ENCODE peak calls at places on chromosomes 16 and 17, in five cellular contexts. Q is uterus, M is SJSA1, G is cardiac muscle cell, S is HS-27A. X is an unnamed sample.

GRCh38 chr17:7701681-7702080 is 3.3 kb upstream of the EFNB3 start:
- DNase-seq in G (no peak), Q (no peak), S (no peak), M (no peak), X (no peak)

GRCh38 chr17:28612531-28612930 is 1.5 kb downstream of the RSKR start:
- DNase-seq in S (no peak), G (no peak), M (no peak), Q (no peak), X (no peak)

GRCh38 chr16:60199154-60199553 is 1465.0 kb upstream of the GOT2 start:
- DNase-seq in S (no peak), Q (no peak), M (no peak), G (no peak), X (no peak)

GRCh38 chr17:28033972-28034714 is 8.3 kb upstream of the NLK start:
- DNase-seq in M (peak), G (no peak), Q (no peak), S (peak), X (peak)

GRCh38 chr16:67294927-67295326 is 15.6 kb downstream of the PLEKHG4 start:
- DNase-seq in G (no peak), Q (no peak), S (no peak), M (no peak), X (no peak)

GRCh38 chr17:17498606-17499301 is 2.6 kb upstream of the RASD1 start:
- DNase-seq in S (no peak), G (no peak), M (no peak), Q (no peak), X (no peak)

GRCh38 chr17:64599187-64599676 is 62.9 kb downstream of the SMURF2 start:
- DNase-seq in G (no peak), M (no peak), S (no peak), Q (no peak), X (no peak)

GRCh38 chr17:72735602-72736001 is 356.9 kb downstream of the SLC39A11 start:
- DNase-seq in S (no peak), Q (no peak), G (no peak), M (no peak), X (no peak)

GRCh38 chr17:11768981-11769380 is 170.7 kb downstream of the DNAH9 start:
- DNase-seq in Q (no peak), G (no peak), S (no peak), M (no peak), X (no peak)

GRCh38 chr16:2090481-2090797 is 42.7 kb downstream of the TSC2 start:
- DNase-seq in Q (no peak), M (no peak), G (no peak), S (no peak), X (no peak)

GRCh38 chr17:142102-142661 is 4.8 kb downstream of the SCGB1C2 start:
- DNase-seq in M (peak), G (no peak), S (no peak), Q (no peak), X (peak)

GRCh38 chr16:17070882-17071592 is 399.7 kb downstream of the XYLT1 start:
- DNase-seq in S (no peak), M (no peak), G (peak), Q (peak), X (no peak)

GRCh38 chr16:4293822-4294457 is 21.1 kb upstream of the TFAP4 start:
- DNase-seq in M (peak), Q (peak), G (peak), S (no peak), X (no peak)

GRCh38 chr17:74089869-74090464 is 113.5 kb upstream of the RPL38 start:
- DNase-seq in S (no peak), G (peak), M (peak), Q (no peak), X (peak)

GRCh38 chr16:963913-964695 is 6.7 kb downstream of the LMF1 start:
- DNase-seq in Q (no peak), S (no peak), G (no peak), M (no peak), X (no peak)

GRCh38 chr16:25011891-25012499 is 3.2 kb downstream of the ARHGAP17 start:
- DNase-seq in S (no peak), Q (no peak), M (no peak), G (no peak), X (no peak)

GRCh38 chr17:58337600-58338453 is 9.2 kb upstream of the TSPOAP1 start:
- DNase-seq in G (peak), S (peak), M (peak), Q (peak), X (peak)

GRCh38 chr17:48574523-48575065 is 3.6 kb downstream of the HOXB4 start:
- DNase-seq in S (no peak), M (no peak), G (no peak), Q (no peak), X (no peak)

GRCh38 chr16:66968847-66969246 is 7.8 kb downstream of the CES3 start:
- DNase-seq in S (no peak), Q (no peak), G (no peak), M (no peak), X (no peak)

GRCh38 chr17:82180776-82181528 is 31.7 kb downstream of the CCDC57 start:
- DNase-seq in Q (no peak), M (no peak), G (no peak), S (no peak), X (no peak)

GRCh38 chr16:53094013-53094630 is 39.3 kb downstream of the CHD9 start:
- DNase-seq in S (no peak), M (no peak), G (peak), Q (no peak), X (peak)

GRCh38 chr16:77190478-77191258 is at the start of gene MON1B:
- DNase-seq in G (peak), S (peak), Q (peak), M (peak), X (peak)

GRCh38 chr16:49527621-49528020 is 154.0 kb downstream of the C16orf78 start:
- DNase-seq in G (no peak), M (no peak), Q (no peak), S (no peak), X (no peak)

GRCh38 chr16:79194291-79194690 is 406.2 kb downstream of the MAF start:
- DNase-seq in M (no peak), Q (no peak), G (no peak), S (no peak), X (no peak)

GRCh38 chr17:17035490-17035889 is 6.8 kb upstream of the MPRIP start:
- DNase-seq in M (no peak), Q (no peak), S (no peak), G (no peak), X (peak)

GRCh38 chr17:30950669-30951399 is 20.0 kb upstream of the RNF135 start:
- DNase-seq in Q (peak), M (no peak), G (no peak), S (no peak), X (peak)

GRCh38 chr17:4573682-4574081 is 10.6 kb upstream of the SMTNL2 start:
- DNase-seq in M (no peak), S (no peak), Q (no peak), G (no peak), X (no peak)

GRCh38 chr16:59907671-59908070 is 1173.6 kb upstream of the GOT2 start:
- DNase-seq in M (no peak), Q (no peak), G (peak), S (no peak), X (no peak)

GRCh38 chr16:2486645-2487516 is 12.0 kb downstream of the TBC1D24 start:
- DNase-seq in Q (no peak), M (no peak), G (no peak), S (no peak), X (peak)

GRCh38 chr16:64397042-64397441 is 724.8 kb downstream of the CDH11 start:
- DNase-seq in M (no peak), S (peak), G (no peak), Q (no peak), X (no peak)

GRCh38 chr17:35117984-35118383 is 1.7 kb downstream of the RAD51D start:
- DNase-seq in M (no peak), S (no peak), Q (no peak), G (no peak), X (peak)

GRCh38 chr16:80612461-80613017 is 71.7 kb downstream of the DYNLRB2 start:
- DNase-seq in G (no peak), M (no peak), Q (no peak), S (no peak), X (no peak)

GRCh38 chr16:75032655-75033054 is 33.8 kb downstream of the ZNRF1 start:
- DNase-seq in Q (no peak), G (no peak), M (no peak), S (no peak), X (no peak)

GRCh38 chr16:2121853-2122252 is 13.8 kb downstream of the PKD1 start:
- DNase-seq in S (no peak), M (no peak), Q (peak), G (no peak), X (no peak)

GRCh38 chr17:67833134-67833533 is 7.8 kb downstream of the BPTF start:
- DNase-seq in M (peak), G (no peak), Q (no peak), S (no peak), X (no peak)

GRCh38 chr17:10728331-10728730 is 1.5 kb downstream of the TMEM220 start:
- DNase-seq in M (no peak), G (no peak), Q (no peak), S (no peak), X (no peak)